ENCODE peak calls at places on chromosomes 6 and 20, in five cellular contexts. One of them, this sample, is unnamed.

GRCh38 chr20:43953919-43954617 is 39.4 kb downstream of the TOX2 start:
- DNase-seq in GM12891: no peak
- DNase-seq in HepG2: no peak
- DNase-seq in K562: no peak
- DNase-seq in H1: no peak
- DNase-seq in this sample: no peak

GRCh38 chr6:7041511-7042026 is 66.2 kb upstream of the RREB1 start:
- DNase-seq in GM12891: no peak
- DNase-seq in HepG2: no peak
- DNase-seq in K562: peak
- DNase-seq in H1: no peak
- DNase-seq in this sample: no peak

GRCh38 chr6:33962186-33962585 is 158.4 kb upstream of the MLN start:
- DNase-seq in GM12891: no peak
- DNase-seq in HepG2: no peak
- DNase-seq in K562: no peak
- DNase-seq in H1: no peak
- DNase-seq in this sample: no peak

GRCh38 chr6:39819226-39819625 is 27.1 kb downstream of the DAAM2 start:
- DNase-seq in GM12891: no peak
- DNase-seq in HepG2: no peak
- DNase-seq in K562: no peak
- DNase-seq in H1: no peak
- DNase-seq in this sample: no peak

GRCh38 chr6:52975580-52975979 is 19.5 kb downstream of the GSTA4 start:
- DNase-seq in GM12891: no peak
- DNase-seq in HepG2: no peak
- DNase-seq in K562: no peak
- DNase-seq in H1: no peak
- DNase-seq in this sample: no peak

GRCh38 chr6:116557863-116558262 is 4.3 kb downstream of the CALHM4 start:
- DNase-seq in GM12891: no peak
- DNase-seq in HepG2: peak
- DNase-seq in K562: peak
- DNase-seq in H1: no peak
- DNase-seq in this sample: no peak

GRCh38 chr20:957544-957943 is 41.4 kb upstream of the ANGPT4 start:
- DNase-seq in GM12891: no peak
- DNase-seq in HepG2: no peak
- DNase-seq in K562: no peak
- DNase-seq in H1: no peak
- DNase-seq in this sample: no peak

GRCh38 chr20:8837396-8837795 is 231.5 kb upstream of the PLCB4 start:
- DNase-seq in GM12891: no peak
- DNase-seq in HepG2: peak
- DNase-seq in K562: no peak
- DNase-seq in H1: no peak
- DNase-seq in this sample: no peak

GRCh38 chr20:59812286-59813125 is 120.9 kb downstream of the SYCP2 start:
- DNase-seq in GM12891: no peak
- DNase-seq in HepG2: no peak
- DNase-seq in K562: no peak
- DNase-seq in H1: peak
- DNase-seq in this sample: no peak

GRCh38 chr20:36275441-36276189 is 30.5 kb upstream of the DLGAP4 start:
- DNase-seq in GM12891: no peak
- DNase-seq in HepG2: no peak
- DNase-seq in K562: no peak
- DNase-seq in H1: peak
- DNase-seq in this sample: no peak

GRCh38 chr20:22060610-22061009 is 355.1 kb downstream of the PAX1 start:
- DNase-seq in GM12891: no peak
- DNase-seq in HepG2: no peak
- DNase-seq in K562: no peak
- DNase-seq in H1: no peak
- DNase-seq in this sample: no peak

GRCh38 chr6:150453357-150453756 is 84.5 kb downstream of the IYD start:
- DNase-seq in GM12891: no peak
- DNase-seq in HepG2: no peak
- DNase-seq in K562: no peak
- DNase-seq in H1: no peak
- DNase-seq in this sample: no peak

GRCh38 chr20:62412194-62413024 is 5.3 kb upstream of the CABLES2 start:
- DNase-seq in GM12891: no peak
- DNase-seq in HepG2: peak
- DNase-seq in K562: peak
- DNase-seq in H1: no peak
- DNase-seq in this sample: no peak
- TF ChIP-seq TAF1 in GM12891: no peak
- TF ChIP-seq TAF1 in HepG2: peak
- TF ChIP-seq TAF1 in K562: no peak
- TF ChIP-seq TAF1 in H1: no peak
- TF ChIP-seq TAF1 in this sample: no peak

GRCh38 chr6:5215799-5216198 is 45.0 kb downstream of the LYRM4 start:
- DNase-seq in GM12891: no peak
- DNase-seq in HepG2: no peak
- DNase-seq in K562: peak
- DNase-seq in H1: no peak
- DNase-seq in this sample: no peak
- TF ChIP-seq POLR2A in GM12891: no peak
- TF ChIP-seq POLR2A in HepG2: no peak
- TF ChIP-seq POLR2A in K562: no peak
- TF ChIP-seq POLR2A in H1: no peak
- TF ChIP-seq POLR2A in this sample: no peak

DNA sequence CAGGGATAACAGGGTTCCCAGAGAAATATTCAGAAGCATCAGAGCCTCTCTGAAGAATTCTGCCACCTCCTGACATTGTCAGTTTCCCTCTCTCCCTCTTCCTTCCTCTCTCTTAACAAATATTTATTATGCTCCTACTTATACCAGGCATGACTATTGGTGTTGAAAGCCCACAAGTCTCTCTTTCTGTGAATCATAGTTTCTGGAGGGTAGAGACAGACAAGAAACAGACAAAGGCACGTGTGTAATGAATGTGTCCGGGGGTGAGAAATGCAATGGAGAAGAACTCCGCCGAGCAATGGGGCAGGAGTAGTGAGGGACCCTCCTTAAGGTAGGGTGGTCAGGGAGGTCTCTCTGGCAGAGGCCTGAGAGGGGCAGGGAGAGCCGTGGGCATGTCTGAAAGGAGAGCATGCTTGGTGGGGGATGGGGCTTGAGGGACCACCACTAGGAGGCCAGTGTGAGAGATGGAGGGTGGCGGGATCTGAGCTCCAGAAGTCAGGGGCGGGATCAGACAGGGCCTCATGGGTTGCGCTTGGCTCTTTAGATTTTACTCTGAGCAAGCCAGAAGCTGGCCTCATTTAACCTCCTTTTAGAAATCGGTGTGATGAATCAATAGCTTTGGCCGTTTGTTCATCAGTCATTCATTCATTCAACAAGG is 57.3 kb downstream of the EYA2 start:
- DNase-seq in GM12891: no peak
- DNase-seq in HepG2: no peak
- DNase-seq in K562: no peak
- DNase-seq in H1: no peak
- DNase-seq in this sample: no peak
- TF ChIP-seq TAF1 in GM12891: no peak
- TF ChIP-seq TAF1 in HepG2: no peak
- TF ChIP-seq TAF1 in K562: no peak
- TF ChIP-seq TAF1 in H1: no peak
- TF ChIP-seq TAF1 in this sample: no peak

GRCh38 chr6:26473758-26474438 is 16.1 kb downstream of the BTN2A1 start:
- DNase-seq in GM12891: peak
- DNase-seq in HepG2: peak
- DNase-seq in K562: peak
- DNase-seq in H1: peak
- DNase-seq in this sample: peak
- TF ChIP-seq POLR2A in GM12891: peak
- TF ChIP-seq POLR2A in HepG2: peak
- TF ChIP-seq POLR2A in K562: peak
- TF ChIP-seq POLR2A in H1: peak
- TF ChIP-seq POLR2A in this sample: peak

DNA sequence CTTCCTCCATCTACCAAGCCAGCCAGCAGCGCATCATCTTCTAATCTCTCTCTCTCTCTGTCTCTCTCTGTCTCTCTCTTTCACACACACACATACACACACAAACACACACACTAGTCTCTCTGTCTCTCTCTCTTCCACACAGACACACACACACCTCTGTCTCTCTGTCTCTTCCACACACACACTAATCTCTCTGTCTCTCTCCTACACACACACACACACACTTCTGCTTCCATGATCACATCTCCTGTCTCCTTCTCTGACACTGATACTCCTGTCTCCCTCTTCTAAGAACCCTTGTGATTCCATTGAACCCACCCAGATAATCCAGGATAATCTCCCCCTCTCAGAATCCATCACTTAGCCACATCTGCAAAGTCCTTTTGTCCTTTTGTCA is 181.3 kb downstream of the NFATC2 start:
- DNase-seq in GM12891: no peak
- DNase-seq in HepG2: no peak
- DNase-seq in K562: no peak
- DNase-seq in H1: no peak
- DNase-seq in this sample: no peak
- TF ChIP-seq TAF1 in GM12891: no peak
- TF ChIP-seq TAF1 in HepG2: no peak
- TF ChIP-seq TAF1 in K562: no peak
- TF ChIP-seq TAF1 in H1: no peak
- TF ChIP-seq TAF1 in this sample: no peak

DNA sequence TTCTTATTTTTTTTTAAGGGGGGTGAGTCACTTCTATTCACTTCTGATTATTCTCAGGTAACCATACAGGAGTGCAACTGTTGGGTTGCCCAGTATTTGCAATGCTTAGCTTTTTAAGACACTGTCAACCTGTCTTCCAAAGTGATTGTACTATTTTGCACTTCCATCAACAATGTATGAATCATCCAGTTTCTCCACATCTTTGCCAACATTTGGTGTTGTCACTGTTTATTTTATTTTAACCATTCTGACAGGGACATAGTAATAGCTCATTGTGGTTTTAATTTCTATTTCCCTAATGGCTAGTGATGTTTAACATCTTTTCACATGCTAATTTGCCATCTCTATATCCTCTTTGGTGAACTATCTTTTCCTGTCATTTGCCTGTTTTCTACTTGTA is 1.4 kb upstream of the SLC13A3 start:
- DNase-seq in GM12891: no peak
- DNase-seq in HepG2: no peak
- DNase-seq in K562: no peak
- DNase-seq in H1: no peak
- DNase-seq in this sample: no peak
- TF ChIP-seq POLR2A in GM12891: no peak
- TF ChIP-seq POLR2A in HepG2: no peak
- TF ChIP-seq POLR2A in K562: no peak
- TF ChIP-seq POLR2A in H1: no peak
- TF ChIP-seq POLR2A in this sample: no peak

DNA sequence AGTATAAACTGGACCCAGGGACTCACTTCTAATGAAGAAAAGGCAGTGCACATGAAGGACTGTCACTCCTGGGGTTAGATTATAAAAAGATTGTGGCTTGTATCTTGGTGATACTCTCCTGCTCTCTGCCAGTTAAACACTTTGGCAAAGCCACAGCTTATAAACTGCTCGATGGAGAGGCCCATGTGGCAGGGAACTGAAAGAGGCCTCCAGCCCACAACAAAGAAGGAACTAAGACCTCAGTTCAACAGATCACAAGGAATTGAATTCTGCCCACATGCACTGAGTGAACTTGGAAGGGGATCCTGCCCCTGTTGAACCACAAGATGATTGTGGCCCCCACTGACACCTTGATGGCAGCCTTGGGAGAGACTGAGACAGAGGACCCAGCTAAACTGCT is 363.8 kb downstream of the CBLN4 start:
- DNase-seq in GM12891: no peak
- DNase-seq in HepG2: no peak
- DNase-seq in K562: no peak
- DNase-seq in H1: no peak
- DNase-seq in this sample: no peak
- TF ChIP-seq TAF1 in GM12891: no peak
- TF ChIP-seq TAF1 in HepG2: no peak
- TF ChIP-seq TAF1 in K562: no peak
- TF ChIP-seq TAF1 in H1: no peak
- TF ChIP-seq TAF1 in this sample: no peak

GRCh38 chr6:112253842-112254816 is at the start of gene LAMA4:
- DNase-seq in GM12891: no peak
- DNase-seq in HepG2: no peak
- DNase-seq in K562: no peak
- DNase-seq in H1: peak
- DNase-seq in this sample: no peak
- TF ChIP-seq POLR2A in GM12891: no peak
- TF ChIP-seq POLR2A in HepG2: no peak
- TF ChIP-seq POLR2A in K562: no peak
- TF ChIP-seq POLR2A in H1: no peak
- TF ChIP-seq POLR2A in this sample: no peak

DNA sequence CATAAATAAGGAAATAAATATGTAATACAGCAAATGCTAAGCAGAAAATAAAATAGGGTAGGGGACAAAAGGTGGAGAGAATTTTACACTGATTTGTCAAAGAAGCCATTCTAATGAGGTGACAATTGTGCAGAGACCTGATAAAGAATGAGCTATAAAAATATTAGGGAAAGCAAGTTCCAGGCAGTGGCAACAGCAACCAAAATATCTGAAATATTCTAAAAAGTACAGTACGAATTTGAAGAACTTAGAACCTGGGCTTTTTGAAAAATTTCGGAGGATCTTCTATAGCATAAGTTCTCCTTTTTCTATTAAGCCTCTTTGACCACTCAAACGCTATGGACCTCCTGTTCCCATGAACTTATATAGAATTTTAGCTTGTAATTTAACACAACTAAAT is 98.0 kb upstream of the FAM184A start:
- DNase-seq in GM12891: no peak
- DNase-seq in HepG2: no peak
- DNase-seq in K562: no peak
- DNase-seq in H1: no peak
- DNase-seq in this sample: no peak
- TF ChIP-seq TAF1 in GM12891: no peak
- TF ChIP-seq TAF1 in HepG2: no peak
- TF ChIP-seq TAF1 in K562: no peak
- TF ChIP-seq TAF1 in H1: no peak
- TF ChIP-seq TAF1 in this sample: no peak

This sample was measured in GM12892.